ENCODE peak calls at places on chromosome 18, in five cellular contexts. I is heart left ventricle; Y is right lobe of liver; X is HepG2; U is CD8-positive, alpha-beta memory T cell. B is an unnamed sample. For H3K4me1, the result is how much of the 10 kb centered on the place peaks cover.

GRCh38 chr18:7038330-7038846 is 79.2 kb downstream of the LAMA1 start:
- DNase-seq in I (peak), Y (peak), U (no peak), X (peak), B (peak)

GRCh38 chr18:70491734-70492348 is 203.0 kb downstream of the SOCS6 start:
- DNase-seq in Y (peak), U (no peak), X (peak), I (no peak), B (peak)

GRCh38 chr18:34121157-34121807 is 103.4 kb downstream of the NOL4 start:
- DNase-seq in Y (peak), U (no peak), I (no peak), X (peak), B (peak)

GRCh38 chr18:61606759-61607158 is 273.5 kb downstream of the CDH20 start:
- DNase-seq in X (no peak), Y (peak), I (peak), U (no peak), B (peak)

GRCh38 chr18:56391933-56392590 is 246.3 kb downstream of the TXNL1 start:
- DNase-seq in X (no peak), I (no peak), U (no peak), Y (no peak), B (no peak)

GRCh38 chr18:54712315-54712714 is 116.0 kb upstream of the RAB27B start:
- DNase-seq in X (no peak), I (no peak), U (no peak), Y (no peak), B (no peak)

GRCh38 chr18:57439617-57439975 is 4.4 kb downstream of the ONECUT2 start:
- DNase-seq in X (no peak), U (no peak), I (no peak), Y (no peak), B (no peak)

GRCh38 chr18:58176915-58177717 is 133.1 kb downstream of the NEDD4L start:
- DNase-seq in U (no peak), Y (no peak), I (no peak), X (no peak), B (peak)

GRCh38 chr18:79949571-79950439 is 1.6 kb downstream of the SLC66A2 start:
- DNase-seq in I (peak), Y (peak), U (no peak), X (no peak), B (no peak)

GRCh38 chr18:48817021-48817461 is 133.7 kb downstream of the SMAD7 start:
- DNase-seq in Y (peak), U (peak), I (peak), X (no peak), B (no peak)

GRCh38 chr18:48816554-48816953 is 134.2 kb downstream of the SMAD7 start:
- DNase-seq in U (no peak), I (no peak), Y (no peak), X (no peak), B (no peak)

GRCh38 chr18:48815182-48815520 is 135.6 kb downstream of the SMAD7 start:
- DNase-seq in U (peak), X (no peak), I (no peak), Y (no peak), B (no peak)

GRCh38 chr18:48814490-48815181 is 136.1 kb downstream of the SMAD7 start:
- DNase-seq in Y (peak), U (peak), X (no peak), I (peak), B (no peak)

DNA sequence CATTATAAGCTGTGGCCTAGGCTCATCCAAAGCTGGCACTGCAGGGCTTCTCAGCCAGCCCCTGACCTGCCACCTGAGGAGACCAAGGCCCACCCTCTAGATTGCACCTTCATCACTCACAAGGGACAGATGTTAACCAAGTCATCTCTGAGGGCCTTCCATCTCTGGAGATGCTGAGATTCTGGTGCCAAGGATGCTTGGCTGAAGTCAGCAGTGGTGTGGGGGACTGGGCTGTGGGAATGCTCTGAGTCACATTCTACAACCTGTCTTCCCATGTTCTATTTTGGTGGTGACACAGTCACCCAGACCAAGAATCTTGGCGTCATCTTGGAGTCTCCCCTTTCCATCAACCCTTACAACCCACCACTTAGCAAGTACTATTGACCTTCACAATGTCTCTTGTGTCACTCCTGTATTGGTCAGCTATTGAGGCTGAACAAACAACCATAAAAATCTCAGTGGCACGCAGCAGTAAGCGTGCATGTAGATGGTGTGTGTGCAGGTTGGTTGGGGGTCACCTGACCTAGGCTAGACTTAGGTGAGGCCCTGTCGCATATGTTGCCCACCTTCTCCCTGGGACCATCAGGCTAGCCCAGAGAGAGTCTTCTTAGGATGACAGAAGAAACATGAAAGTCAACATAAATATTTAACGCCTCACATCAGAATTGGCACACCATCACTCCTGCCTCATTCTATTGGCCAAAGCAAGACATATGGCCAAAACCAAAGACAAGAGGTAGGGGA is 135.0 kb downstream of the SMAD7 start:
- DNase-seq in U (peak), I (peak), X (no peak), Y (peak), B (no peak)
- H3K4me1 ChIP-seq in U (under half), I (under half), X (under half), Y (under half), B (under half)

GRCh38 chr18:72492497-72492896 is 51.6 kb downstream of the CBLN2 start:
- DNase-seq in Y (no peak), U (no peak), I (no peak), X (no peak), B (no peak)
- H3K4me3 ChIP-seq in Y (no peak), U (no peak), I (no peak), X (no peak), B (no peak)

GRCh38 chr18:3450358-3451107 is 561 bp downstream of the TGIF1 start:
- DNase-seq in I (peak), Y (peak), U (peak), X (no peak), B (peak)
- H3K4me1 ChIP-seq in I (under half), Y (under half), U (under half), X (under half), B (under half)

GRCh38 chr18:35972197-35973000 is at the start of gene RMP24:
- DNase-seq in Y (peak), I (peak), X (peak), U (peak), B (peak)

GRCh38 chr18:35973650-35974049 is 1.2 kb downstream of the RMP24 start:
- DNase-seq in I (no peak), X (no peak), U (no peak), Y (no peak), B (no peak)

GRCh38 chr18:35971661-35972196 is 750 bp upstream of the RMP24 start:
- DNase-seq in X (peak), I (no peak), Y (no peak), U (no peak), B (no peak)

GRCh38 chr18:35969676-35970075 is 2.8 kb upstream of the RMP24 start:
- DNase-seq in Y (no peak), I (no peak), U (no peak), X (no peak), B (no peak)

DNA sequence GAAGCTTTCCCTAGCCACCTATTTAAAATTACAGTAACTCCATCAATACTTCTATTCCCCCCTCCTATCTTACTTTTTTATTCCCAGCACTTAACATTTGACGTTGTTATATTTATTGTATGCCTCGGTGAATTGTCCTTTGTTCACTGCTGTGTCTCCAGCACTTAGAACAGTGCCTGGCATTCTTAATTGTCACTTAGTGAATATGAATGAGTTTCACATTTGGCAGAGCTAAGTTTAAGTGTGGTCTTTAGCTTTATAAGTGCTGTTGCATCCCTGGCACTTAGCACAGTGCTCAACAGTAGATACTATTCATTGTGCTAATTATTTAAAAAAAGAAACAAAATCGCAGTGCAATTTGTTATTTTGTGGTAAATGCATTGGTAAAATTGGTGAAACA is 1.7 kb downstream of the RMP24 start:
- DNase-seq in X (no peak), I (no peak), U (no peak), Y (no peak), B (no peak)
- H3K4me3 ChIP-seq in X (no peak), I (no peak), U (no peak), Y (no peak), B (no peak)

GRCh38 chr18:25247725-25248124 is 104.2 kb downstream of the ZNF521 start:
- DNase-seq in X (no peak), I (no peak), U (no peak), Y (no peak), B (no peak)
- H3K4me1 ChIP-seq in X (under half), I (under half), U (under half), Y (under half), B (under half)